ENCODE peak calls at places on chromosome 4, in four cellular contexts. O is coronary artery, P is GM10248, S is lung. Y is an unnamed sample.

GRCh38 chr4:135508006-135508714 is 1306.6 kb upstream of the PABPC4L start:
- DNase-seq in O (no peak), P (no peak), S (no peak), Y (no peak)

GRCh38 chr4:48602222-48602621 is 112.2 kb downstream of the ZAR1 start:
- DNase-seq in O (no peak), P (no peak), S (no peak), Y (no peak)

GRCh38 chr4:153950100-153950979 is 161.5 kb upstream of the SFRP2 start:
- DNase-seq in O (no peak), P (no peak), S (no peak), Y (no peak)

GRCh38 chr4:24054910-24055309 is 165.1 kb upstream of the PPARGC1A start:
- DNase-seq in O (no peak), P (no peak), S (no peak), Y (no peak)

GRCh38 chr4:62709618-62710252 is 1509.6 kb downstream of the ADGRL3 start:
- DNase-seq in O (no peak), P (peak; percentile 8), S (no peak), Y (no peak)

GRCh38 chr4:185020293-185020808 is 2.1 kb downstream of the HELT start:
- DNase-seq in O (no peak), P (no peak), S (no peak), Y (no peak)

GRCh38 chr4:83686166-83686565 is 150.3 kb downstream of the GPAT3 start:
- DNase-seq in O (no peak), P (no peak), S (no peak), Y (no peak)

GRCh38 chr4:95728145-95728544 is 111.7 kb upstream of the PDHA2 start:
- DNase-seq in O (no peak), P (no peak), S (no peak), Y (no peak)

GRCh38 chr4:54230479-54231418 is 1.7 kb downstream of the PDGFRA start:
- DNase-seq in O (peak; percentile 85), P (no peak), S (no peak), Y (no peak)

GRCh38 chr4:106541253-106541652 is 172.7 kb upstream of the GIMD1 start:
- DNase-seq in O (no peak), P (no peak), S (no peak), Y (no peak)

GRCh38 chr4:65724973-65725372 is 54.7 kb upstream of the EPHA5 start:
- DNase-seq in O (no peak), P (no peak), S (no peak), Y (no peak)

GRCh38 chr4:173046818-173047217 is 121.8 kb upstream of the GALNT7 start:
- DNase-seq in O (no peak), P (no peak), S (no peak), Y (no peak)

GRCh38 chr4:88341227-88342192 is 37.1 kb upstream of the HERC6 start:
- DNase-seq in O (no peak), P (no peak), S (no peak), Y (no peak)

GRCh38 chr4:62460329-62460728 is 1260.2 kb downstream of the ADGRL3 start:
- DNase-seq in O (no peak), P (no peak), S (no peak), Y (no peak)

GRCh38 chr4:146333187-146333894 is 119.0 kb downstream of the REELD1 start:
- DNase-seq in O (no peak), P (peak; percentile 31), S (no peak), Y (no peak)

GRCh38 chr4:140497776-140498636 is at the start of gene MGAT4D:
- DNase-seq in O (no peak), P (no peak), S (no peak), Y (no peak)

GRCh38 chr4:84529169-84529751 is 30.2 kb upstream of the NKX6-1 start:
- DNase-seq in O (no peak), P (peak; percentile 22), S (no peak), Y (no peak)

GRCh38 chr4:5804656-5805055 is 88.2 kb downstream of the CRMP1 start:
- DNase-seq in O (no peak), P (no peak), S (no peak), Y (no peak)

GRCh38 chr4:3710451-3711182 is 55.6 kb upstream of the ADRA2C start:
- DNase-seq in O (no peak), P (no peak), S (no peak), Y (no peak)

GRCh38 chr4:146235654-146236570 is 21.6 kb downstream of the REELD1 start:
- DNase-seq in O (no peak), P (no peak), S (peak; percentile 43), Y (no peak)

GRCh38 chr4:6263541-6264540 is 5.8 kb upstream of the WFS1 start:
- DNase-seq in O (no peak), P (peak; percentile 58), S (no peak), Y (no peak)

GRCh38 chr4:123417813-123418212 is 21.2 kb downstream of the SPRY1 start:
- DNase-seq in O (no peak), P (no peak), S (no peak), Y (no peak)
- TF ChIP-seq CTCF in O (no peak), P (no peak), S (no peak), Y (no peak)

GRCh38 chr4:46549125-46549524 is 159.2 kb upstream of the GABRA2 start:
- DNase-seq in O (no peak), P (no peak), S (no peak), Y (no peak)

DNA sequence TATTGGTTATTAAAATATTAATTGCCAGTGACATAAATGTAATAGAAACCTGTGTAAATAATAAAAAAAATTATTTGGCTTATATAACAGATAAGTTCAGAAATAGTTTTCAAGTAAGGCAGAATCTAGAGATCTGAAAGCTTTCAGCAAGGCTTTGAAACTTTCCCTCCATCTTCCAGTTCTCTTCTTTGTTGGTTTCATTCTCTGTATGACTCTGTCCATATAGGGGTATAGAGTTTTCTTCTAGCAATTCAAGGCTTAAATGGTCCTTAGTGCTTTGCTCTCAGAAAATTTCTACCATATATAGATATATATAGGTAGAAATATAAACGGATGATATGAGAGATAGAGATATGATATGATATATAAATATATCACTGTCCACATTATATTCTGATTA is 160.5 kb upstream of the GABRA2 start:
- DNase-seq in O (no peak), P (no peak), S (no peak), Y (no peak)
- TF ChIP-seq CTCF in O (no peak), P (no peak), S (no peak), Y (no peak)

GRCh38 chr4:158818595-158818994 is 49.8 kb downstream of the FNIP2 start:
- DNase-seq in O (no peak), P (no peak), S (no peak), Y (no peak)
- TF ChIP-seq CTCF in O (no peak), P (no peak), S (no peak), Y (no peak)

GRCh38 chr4:121675715-121676114 is 21.1 kb downstream of the ANXA5 start:
- DNase-seq in O (no peak), P (no peak), S (no peak), Y (no peak)
- TF ChIP-seq CTCF in O (no peak), P (no peak), S (no peak), Y (no peak)

GRCh38 chr4:2462218-2462991 is 6.5 kb upstream of the RNF4 start:
- DNase-seq in O (no peak), P (peak; percentile 84), S (peak; percentile 36), Y (peak; percentile 71)
- TF ChIP-seq CTCF in O (peak; percentile 48), P (peak; percentile 53), S (peak; percentile 59), Y (peak; percentile 58)

GRCh38 chr4:182862921-182863320 is 54.3 kb downstream of the DCTD start:
- DNase-seq in O (no peak), P (no peak), S (peak; percentile 77), Y (no peak)

GRCh38 chr4:182863501-182863900 is 53.7 kb downstream of the DCTD start:
- DNase-seq in O (no peak), P (no peak), S (no peak), Y (no peak)

GRCh38 chr4:182861346-182861745 is 55.8 kb downstream of the DCTD start:
- DNase-seq in O (no peak), P (no peak), S (no peak), Y (no peak)

GRCh38 chr4:182859730-182860129 is 57.5 kb downstream of the DCTD start:
- DNase-seq in O (no peak), P (no peak), S (no peak), Y (no peak)

GRCh38 chr4:182862166-182862875 is 54.9 kb downstream of the DCTD start:
- DNase-seq in O (no peak), P (no peak), S (no peak), Y (no peak)
- TF ChIP-seq CTCF in O (no peak), P (no peak), S (no peak), Y (no peak)

DNA sequence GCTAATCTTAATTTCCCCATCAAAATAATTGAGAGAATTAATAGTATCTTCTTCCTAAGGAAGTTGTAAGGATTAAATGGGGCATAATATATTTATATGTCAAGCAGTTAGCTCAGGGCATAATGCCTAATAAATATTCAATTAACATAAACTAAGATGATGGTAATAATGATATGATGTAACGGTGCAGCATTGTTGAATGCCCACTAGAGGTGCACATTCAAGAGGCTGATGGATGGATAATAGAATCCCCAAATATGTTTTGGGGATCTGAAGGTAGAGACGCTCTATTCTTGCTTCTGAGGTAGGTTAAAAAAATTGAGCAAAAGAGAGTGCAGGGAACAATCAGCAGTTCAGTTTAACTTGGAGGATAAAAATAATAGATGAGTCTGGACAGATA is 37.1 kb downstream of the ATOH1 start:
- DNase-seq in O (no peak), P (no peak), S (no peak), Y (no peak)
- TF ChIP-seq CTCF in O (no peak), P (no peak), S (no peak), Y (no peak)

GRCh38 chr4:76374744-76375143 is 46.2 kb downstream of the CCDC158 start:
- DNase-seq in O (no peak), P (no peak), S (no peak), Y (no peak)
- TF ChIP-seq CTCF in O (no peak), P (no peak), S (no peak), Y (no peak)

Y was measured in natural killer cell.